ENCODE peak calls at places on chromosomes 12 and 14, in eight cellular contexts. One of them, this sample, is unnamed.

GRCh38 chr14:81268016-81268416 is 47.3 kb upstream of the GTF2A1 start:
- DNase-seq in fibroblast of lung: peak; percentile 12
- DNase-seq in lower lobe of right lung: no peak
- DNase-seq in pancreas: no peak
- DNase-seq in MCF 10A: no peak
- DNase-seq in AG10803: no peak
- DNase-seq in nephron progenitor cell: no peak
- DNase-seq in progenitor cell of endocrine pancreas: no peak
- DNase-seq in this sample: peak; percentile 49

GRCh38 chr14:53384073-53384472 is 230.9 kb upstream of the DDHD1 start:
- DNase-seq in fibroblast of lung: no peak
- DNase-seq in lower lobe of right lung: no peak
- DNase-seq in pancreas: no peak
- DNase-seq in MCF 10A: peak; percentile 30
- DNase-seq in AG10803: no peak
- DNase-seq in nephron progenitor cell: no peak
- DNase-seq in progenitor cell of endocrine pancreas: no peak
- DNase-seq in this sample: no peak

GRCh38 chr14:49959822-49960408 is 67.0 kb downstream of the ARF6 start:
- DNase-seq in fibroblast of lung: no peak
- DNase-seq in lower lobe of right lung: no peak
- DNase-seq in pancreas: no peak
- DNase-seq in MCF 10A: no peak
- DNase-seq in AG10803: no peak
- DNase-seq in nephron progenitor cell: peak; percentile 13
- DNase-seq in progenitor cell of endocrine pancreas: no peak
- DNase-seq in this sample: no peak

GRCh38 chr12:113936460-113936859 is 29.7 kb downstream of the RBM19 start:
- DNase-seq in fibroblast of lung: no peak
- DNase-seq in lower lobe of right lung: no peak
- DNase-seq in pancreas: no peak
- DNase-seq in MCF 10A: no peak
- DNase-seq in AG10803: no peak
- DNase-seq in nephron progenitor cell: no peak
- DNase-seq in progenitor cell of endocrine pancreas: no peak
- DNase-seq in this sample: no peak

GRCh38 chr14:75518625-75519024 is 3.6 kb upstream of the BATF start:
- DNase-seq in fibroblast of lung: no peak
- DNase-seq in lower lobe of right lung: no peak
- DNase-seq in pancreas: no peak
- DNase-seq in MCF 10A: peak; percentile 58
- DNase-seq in AG10803: no peak
- DNase-seq in nephron progenitor cell: no peak
- DNase-seq in progenitor cell of endocrine pancreas: no peak
- DNase-seq in this sample: no peak

GRCh38 chr14:38469156-38469555 is 213.3 kb upstream of the CLEC14A start:
- DNase-seq in fibroblast of lung: no peak
- DNase-seq in lower lobe of right lung: no peak
- DNase-seq in pancreas: no peak
- DNase-seq in MCF 10A: peak; percentile 68
- DNase-seq in AG10803: peak; percentile 53
- DNase-seq in nephron progenitor cell: no peak
- DNase-seq in progenitor cell of endocrine pancreas: no peak
- DNase-seq in this sample: no peak

GRCh38 chr12:32063796-32064195 is 42.9 kb upstream of the BICD1 start:
- DNase-seq in fibroblast of lung: no peak
- DNase-seq in lower lobe of right lung: no peak
- DNase-seq in pancreas: no peak
- DNase-seq in MCF 10A: no peak
- DNase-seq in AG10803: no peak
- DNase-seq in nephron progenitor cell: no peak
- DNase-seq in progenitor cell of endocrine pancreas: no peak
- DNase-seq in this sample: no peak

GRCh38 chr12:1691123-1692007 is 495 bp downstream of the ADIPOR2 start:
- DNase-seq in fibroblast of lung: peak; percentile 21
- DNase-seq in lower lobe of right lung: peak; percentile 73
- DNase-seq in pancreas: peak; percentile 53
- DNase-seq in MCF 10A: peak; percentile 46
- DNase-seq in AG10803: peak; percentile 23
- DNase-seq in nephron progenitor cell: peak; percentile 80
- DNase-seq in progenitor cell of endocrine pancreas: peak; percentile 77
- DNase-seq in this sample: no peak

GRCh38 chr14:40920380-40920779 is 686.3 kb upstream of the LRFN5 start:
- DNase-seq in fibroblast of lung: no peak
- DNase-seq in lower lobe of right lung: no peak
- DNase-seq in pancreas: no peak
- DNase-seq in MCF 10A: no peak
- DNase-seq in AG10803: no peak
- DNase-seq in nephron progenitor cell: no peak
- DNase-seq in progenitor cell of endocrine pancreas: no peak
- DNase-seq in this sample: no peak

GRCh38 chr12:47868041-47868440 is 36.8 kb downstream of the VDR start:
- DNase-seq in fibroblast of lung: no peak
- DNase-seq in lower lobe of right lung: no peak
- DNase-seq in pancreas: no peak
- DNase-seq in MCF 10A: peak; percentile 45
- DNase-seq in AG10803: peak; percentile 41
- DNase-seq in nephron progenitor cell: no peak
- DNase-seq in progenitor cell of endocrine pancreas: no peak
- DNase-seq in this sample: no peak

GRCh38 chr12:31828057-31828456 is 99.2 kb upstream of the AMN1 start:
- DNase-seq in fibroblast of lung: no peak
- DNase-seq in lower lobe of right lung: no peak
- DNase-seq in pancreas: no peak
- DNase-seq in MCF 10A: no peak
- DNase-seq in AG10803: no peak
- DNase-seq in nephron progenitor cell: no peak
- DNase-seq in progenitor cell of endocrine pancreas: no peak
- DNase-seq in this sample: no peak

GRCh38 chr12:103780093-103780440 is 61.0 kb downstream of the NT5DC3 start:
- DNase-seq in fibroblast of lung: peak; percentile 51
- DNase-seq in lower lobe of right lung: no peak
- DNase-seq in pancreas: no peak
- DNase-seq in MCF 10A: no peak
- DNase-seq in AG10803: peak; percentile 22
- DNase-seq in nephron progenitor cell: no peak
- DNase-seq in progenitor cell of endocrine pancreas: no peak
- DNase-seq in this sample: no peak

GRCh38 chr12:71503579-71504470 is 64.2 kb downstream of the LGR5 start:
- DNase-seq in fibroblast of lung: no peak
- DNase-seq in lower lobe of right lung: no peak
- DNase-seq in pancreas: no peak
- DNase-seq in MCF 10A: no peak
- DNase-seq in AG10803: no peak
- DNase-seq in nephron progenitor cell: peak; percentile 23
- DNase-seq in progenitor cell of endocrine pancreas: no peak
- DNase-seq in this sample: no peak

GRCh38 chr12:116996648-116997047 is 85.9 kb downstream of the FBXW8 start:
- DNase-seq in fibroblast of lung: peak; percentile 64
- DNase-seq in lower lobe of right lung: no peak
- DNase-seq in pancreas: no peak
- DNase-seq in MCF 10A: no peak
- DNase-seq in AG10803: peak; percentile 8
- DNase-seq in nephron progenitor cell: no peak
- DNase-seq in progenitor cell of endocrine pancreas: no peak
- DNase-seq in this sample: no peak

GRCh38 chr14:79496701-79497100 is 714.6 kb downstream of the DIO2 start:
- DNase-seq in fibroblast of lung: peak; percentile 18
- DNase-seq in lower lobe of right lung: no peak
- DNase-seq in pancreas: no peak
- DNase-seq in MCF 10A: no peak
- DNase-seq in AG10803: no peak
- DNase-seq in nephron progenitor cell: no peak
- DNase-seq in progenitor cell of endocrine pancreas: no peak
- DNase-seq in this sample: no peak

GRCh38 chr12:65781681-65782269 is 42.5 kb upstream of the HMGA2 start:
- DNase-seq in fibroblast of lung: peak; percentile 4
- DNase-seq in lower lobe of right lung: no peak
- DNase-seq in pancreas: no peak
- DNase-seq in MCF 10A: no peak
- DNase-seq in AG10803: no peak
- DNase-seq in nephron progenitor cell: no peak
- DNase-seq in progenitor cell of endocrine pancreas: no peak
- DNase-seq in this sample: no peak

GRCh38 chr12:122437656-122438121 is 15.2 kb upstream of the CLIP1 start:
- DNase-seq in fibroblast of lung: peak; percentile 83
- DNase-seq in lower lobe of right lung: no peak
- DNase-seq in pancreas: no peak
- DNase-seq in MCF 10A: peak; percentile 88
- DNase-seq in AG10803: peak; percentile 84
- DNase-seq in nephron progenitor cell: no peak
- DNase-seq in progenitor cell of endocrine pancreas: no peak
- DNase-seq in this sample: no peak

GRCh38 chr12:15193927-15194326 is 27.3 kb downstream of the RERG start:
- DNase-seq in fibroblast of lung: peak; percentile 28
- DNase-seq in lower lobe of right lung: no peak
- DNase-seq in pancreas: no peak
- DNase-seq in MCF 10A: peak; percentile 74
- DNase-seq in AG10803: no peak
- DNase-seq in nephron progenitor cell: no peak
- DNase-seq in progenitor cell of endocrine pancreas: no peak
- DNase-seq in this sample: no peak

GRCh38 chr12:10554228-10554970 is 48.7 kb downstream of the EIF2S3B start:
- DNase-seq in fibroblast of lung: no peak
- DNase-seq in lower lobe of right lung: no peak
- DNase-seq in pancreas: no peak
- DNase-seq in MCF 10A: no peak
- DNase-seq in AG10803: no peak
- DNase-seq in nephron progenitor cell: no peak
- DNase-seq in progenitor cell of endocrine pancreas: no peak
- DNase-seq in this sample: no peak

GRCh38 chr12:104133861-104134260 is 4.1 kb downstream of the NFYB start:
- DNase-seq in fibroblast of lung: peak; percentile 26
- DNase-seq in lower lobe of right lung: no peak
- DNase-seq in pancreas: no peak
- DNase-seq in MCF 10A: no peak
- DNase-seq in AG10803: peak; percentile 52
- DNase-seq in nephron progenitor cell: no peak
- DNase-seq in progenitor cell of endocrine pancreas: no peak
- DNase-seq in this sample: no peak

GRCh38 chr12:113242560-113242959 is 21.3 kb downstream of the TPCN1 start:
- DNase-seq in fibroblast of lung: no peak
- DNase-seq in lower lobe of right lung: no peak
- DNase-seq in pancreas: no peak
- DNase-seq in MCF 10A: no peak
- DNase-seq in AG10803: no peak
- DNase-seq in nephron progenitor cell: no peak
- DNase-seq in progenitor cell of endocrine pancreas: no peak
- DNase-seq in this sample: peak; percentile 76

GRCh38 chr12:79897617-79898016 is 37.3 kb downstream of the PPP1R12A start:
- DNase-seq in fibroblast of lung: peak; percentile 100
- DNase-seq in lower lobe of right lung: no peak
- DNase-seq in pancreas: no peak
- DNase-seq in MCF 10A: peak; percentile 72
- DNase-seq in AG10803: peak; percentile 99
- DNase-seq in nephron progenitor cell: no peak
- DNase-seq in progenitor cell of endocrine pancreas: no peak
- DNase-seq in this sample: peak; percentile 76

GRCh38 chr12:31620311-31620710 is 29.4 kb upstream of the DENND5B start:
- DNase-seq in fibroblast of lung: peak; percentile 63
- DNase-seq in lower lobe of right lung: no peak
- DNase-seq in pancreas: no peak
- DNase-seq in MCF 10A: no peak
- DNase-seq in AG10803: peak; percentile 25
- DNase-seq in nephron progenitor cell: no peak
- DNase-seq in progenitor cell of endocrine pancreas: no peak
- DNase-seq in this sample: no peak

DNA sequence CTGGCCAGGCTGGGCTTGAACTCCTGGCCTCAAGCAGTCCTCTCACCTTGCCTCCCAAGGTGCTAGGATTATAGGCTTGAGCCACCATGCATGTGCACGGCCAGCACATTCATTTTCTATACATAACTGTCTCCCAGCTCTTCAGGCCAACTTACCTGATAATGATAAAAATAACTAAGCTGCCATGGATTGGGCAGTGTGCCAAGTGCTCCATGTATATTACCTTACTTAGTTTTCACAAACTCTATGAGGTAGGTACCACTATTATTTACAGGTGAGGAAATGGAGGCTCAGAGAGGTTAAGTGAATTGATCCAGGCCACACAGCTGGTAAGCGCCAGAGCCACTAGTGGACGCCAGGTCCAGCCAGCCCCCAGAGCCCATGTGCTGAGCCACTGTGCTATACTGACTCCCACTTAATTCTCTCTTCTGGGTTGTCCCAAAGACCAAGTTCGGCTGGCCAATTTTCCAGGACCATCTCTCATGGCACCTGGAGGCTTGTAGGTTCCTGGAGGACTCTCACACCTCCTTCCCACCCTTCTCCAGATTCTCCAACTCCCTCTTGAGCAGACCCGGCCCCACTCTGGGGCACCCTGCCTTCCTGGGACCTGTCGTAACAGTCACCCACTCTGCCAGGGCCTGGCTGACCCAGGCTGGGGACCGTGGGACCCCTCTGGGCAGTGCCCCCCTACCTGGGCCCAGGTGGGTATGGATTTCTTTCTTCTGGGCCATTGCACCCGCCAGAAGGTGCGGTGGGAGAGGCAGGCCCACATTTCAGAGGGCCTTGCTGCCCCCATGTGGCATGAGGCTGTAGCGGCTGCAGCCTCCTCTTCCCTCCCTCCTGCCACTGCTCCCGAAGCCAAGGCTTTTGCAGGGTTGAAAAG is 30.2 kb upstream of the CIPC start:
- DNase-seq in fibroblast of lung: peak; percentile 51
- DNase-seq in lower lobe of right lung: peak; percentile 76
- DNase-seq in pancreas: peak; percentile 61
- DNase-seq in MCF 10A: peak; percentile 74
- DNase-seq in AG10803: peak; percentile 59
- DNase-seq in nephron progenitor cell: peak; percentile 72
- DNase-seq in progenitor cell of endocrine pancreas: peak; percentile 59
- DNase-seq in this sample: no peak
- TF ChIP-seq CTCF in fibroblast of lung: peak; percentile 83
- TF ChIP-seq CTCF in lower lobe of right lung: peak; percentile 93
- TF ChIP-seq CTCF in pancreas: peak; percentile 74
- TF ChIP-seq CTCF in MCF 10A: peak; percentile 87
- TF ChIP-seq CTCF in AG10803: peak; percentile 85
- TF ChIP-seq CTCF in nephron progenitor cell: peak; percentile 85
- TF ChIP-seq CTCF in progenitor cell of endocrine pancreas: peak; percentile 94
- TF ChIP-seq CTCF in this sample: peak; percentile 87

GRCh38 chr14:69350892-69351291 is 47.2 kb downstream of the ERH start:
- DNase-seq in fibroblast of lung: no peak
- DNase-seq in lower lobe of right lung: no peak
- DNase-seq in pancreas: no peak
- DNase-seq in MCF 10A: no peak
- DNase-seq in AG10803: no peak
- DNase-seq in nephron progenitor cell: no peak
- DNase-seq in progenitor cell of endocrine pancreas: no peak
- DNase-seq in this sample: no peak
- TF ChIP-seq CTCF in fibroblast of lung: no peak
- TF ChIP-seq CTCF in lower lobe of right lung: no peak
- TF ChIP-seq CTCF in pancreas: no peak
- TF ChIP-seq CTCF in MCF 10A: no peak
- TF ChIP-seq CTCF in AG10803: no peak
- TF ChIP-seq CTCF in nephron progenitor cell: no peak
- TF ChIP-seq CTCF in progenitor cell of endocrine pancreas: no peak
- TF ChIP-seq CTCF in this sample: no peak

GRCh38 chr12:105775351-105775750 is 363.4 kb downstream of the NUAK1 start:
- DNase-seq in fibroblast of lung: peak; percentile 69
- DNase-seq in lower lobe of right lung: no peak
- DNase-seq in pancreas: no peak
- DNase-seq in MCF 10A: no peak
- DNase-seq in AG10803: peak; percentile 62
- DNase-seq in nephron progenitor cell: no peak
- DNase-seq in progenitor cell of endocrine pancreas: no peak
- DNase-seq in this sample: no peak
- TF ChIP-seq CTCF in fibroblast of lung: peak; percentile 8
- TF ChIP-seq CTCF in lower lobe of right lung: no peak
- TF ChIP-seq CTCF in pancreas: no peak
- TF ChIP-seq CTCF in MCF 10A: no peak
- TF ChIP-seq CTCF in AG10803: peak; percentile 43
- TF ChIP-seq CTCF in nephron progenitor cell: no peak
- TF ChIP-seq CTCF in progenitor cell of endocrine pancreas: no peak
- TF ChIP-seq CTCF in this sample: peak; percentile 13

GRCh38 chr14:25406818-25407217 is 356.9 kb upstream of the STXBP6 start:
- DNase-seq in fibroblast of lung: peak; percentile 1
- DNase-seq in lower lobe of right lung: no peak
- DNase-seq in pancreas: no peak
- DNase-seq in MCF 10A: no peak
- DNase-seq in AG10803: peak; percentile 22
- DNase-seq in nephron progenitor cell: peak; percentile 53
- DNase-seq in progenitor cell of endocrine pancreas: no peak
- DNase-seq in this sample: no peak
- TF ChIP-seq CTCF in fibroblast of lung: peak; percentile 27
- TF ChIP-seq CTCF in lower lobe of right lung: peak; percentile 35
- TF ChIP-seq CTCF in pancreas: peak; percentile 25
- TF ChIP-seq CTCF in MCF 10A: peak; percentile 37
- TF ChIP-seq CTCF in AG10803: peak; percentile 45
- TF ChIP-seq CTCF in nephron progenitor cell: peak; percentile 62
- TF ChIP-seq CTCF in progenitor cell of endocrine pancreas: peak; percentile 68
- TF ChIP-seq CTCF in this sample: peak; percentile 49

This sample was measured in epithelial cell of proximal tubule.